ENCODE peak calls at places on chromosome X, in four cellular contexts. V is putamen, A is Kasumi-1, D is SK-N-DZ. I is an unnamed sample.
A peak's percentile ranks its signal among the peaks of the same experiment; 100 is the strongest.

GRCh38 chrX:142663330-142664095 is 362.2 kb upstream of the SPANXN4 start:
- DNase-seq in A (no peak), D (no peak), V (no peak), I (no peak)

GRCh38 chrX:74449322-74449936 is 28.1 kb downstream of the SLC16A2 start:
- DNase-seq in D (no peak), V (no peak), A (no peak), I (no peak)

GRCh38 chrX:110852180-110852579 is 56.6 kb upstream of the CHRDL1 start:
- DNase-seq in A (peak; percentile 9), D (peak; percentile 2), V (no peak), I (peak; percentile 42)

GRCh38 chrX:153768311-153769157 is 4.5 kb downstream of the PLXNB3 start:
- DNase-seq in D (no peak), V (no peak), A (no peak), I (peak; percentile 44)

GRCh38 chrX:29659911-29660310 is 555.5 kb upstream of the MAGEB2 start:
- DNase-seq in V (no peak), A (no peak), D (no peak), I (no peak)

GRCh38 chrX:48153769-48154168 is 23.3 kb downstream of the SPACA5B start:
- DNase-seq in A (no peak), D (no peak), V (no peak), I (no peak)

GRCh38 chrX:148043456-148043855 is 62.3 kb downstream of the FMR1NB start:
- DNase-seq in A (no peak), V (no peak), D (no peak), I (no peak)

GRCh38 chrX:15838017-15838416 is 16.6 kb downstream of the AP1S2 start:
- DNase-seq in D (peak; percentile 1), A (peak; percentile 13), V (no peak), I (peak; percentile 37)

GRCh38 chrX:137031039-137031438 is 2.8 kb downstream of the GPR101 start:
- DNase-seq in V (no peak), A (no peak), D (no peak), I (no peak)